ENCODE peak calls at places on chromosome 10, in four cellular contexts. K, G, H and S are unnamed samples.

GRCh38 chr10:103854687-103855423 is 521 bp downstream of the SH3PXD2A start:
- DNase-seq in H (peak; percentile 75), K (peak; percentile 77), G (no peak), S (peak; percentile 7)

GRCh38 chr10:69335063-69335587 is 56.8 kb downstream of the HK1 start:
- DNase-seq in H (peak; percentile 82), G (no peak), K (peak; percentile 69), S (no peak)

GRCh38 chr10:25039531-25039930 is 23.1 kb downstream of the THNSL1 start:
- DNase-seq in K (no peak), H (no peak), G (no peak), S (no peak)

GRCh38 chr10:48285710-48286109 is 11.2 kb upstream of the FRMPD2 start:
- DNase-seq in G (no peak), H (no peak), K (no peak), S (no peak)

GRCh38 chr10:122503004-122503403 is 41.7 kb downstream of the HTRA1 start:
- DNase-seq in G (no peak), K (no peak), H (no peak), S (no peak)

GRCh38 chr10:73906524-73907447 is 4.1 kb upstream of the PLAU start:
- DNase-seq in G (peak; percentile 99), H (peak; percentile 91), K (peak; percentile 89), S (no peak)

GRCh38 chr10:50373821-50374501 is 122.6 kb upstream of the ASAH2 start:
- DNase-seq in H (no peak), K (no peak), G (no peak), S (no peak)

GRCh38 chr10:71801357-71801756 is 28.0 kb upstream of the VSIR start:
- DNase-seq in K (no peak), H (no peak), G (no peak), S (no peak)

GRCh38 chr10:67884842-67885680 is 605 bp downstream of the SIRT1 start:
- DNase-seq in K (peak; percentile 91), G (peak; percentile 11), H (peak; percentile 90), S (peak; percentile 62)

GRCh38 chr10:119270893-119271361 is 63.6 kb downstream of the GRK5 start:
- DNase-seq in H (peak; percentile 86), G (no peak), K (peak; percentile 73), S (no peak)

GRCh38 chr10:6713716-6714115 is 133.6 kb upstream of the PRKCQ start:
- DNase-seq in G (no peak), K (no peak), H (no peak), S (peak; percentile 33)

GRCh38 chr10:129570185-129570584 is 103.1 kb downstream of the MGMT start:
- DNase-seq in G (no peak), H (no peak), K (no peak), S (no peak)

GRCh38 chr10:49410365-49411074 is 14.6 kb upstream of the DRGX start:
- DNase-seq in G (no peak), K (no peak), H (no peak), S (no peak)

GRCh38 chr10:84348431-84348830 is 20.0 kb downstream of the CCSER2 start:
- DNase-seq in K (no peak), G (no peak), H (no peak), S (no peak)

GRCh38 chr10:62817120-62817762 is 1.1 kb upstream of the EGR2 start:
- DNase-seq in G (no peak), H (peak; percentile 78), K (peak; percentile 70), S (peak; percentile 24)

GRCh38 chr10:21993360-21994001 is 10.0 kb downstream of the DNAJC1 start:
- DNase-seq in K (no peak), H (no peak), G (no peak), S (peak; percentile 25)

GRCh38 chr10:71077143-71077581 is 135.2 kb upstream of the UNC5B start:
- DNase-seq in H (peak; percentile 55), G (no peak), K (no peak), S (no peak)

GRCh38 chr10:50972591-50972990 is 87.2 kb upstream of the A1CF start:
- DNase-seq in H (no peak), K (no peak), G (no peak), S (no peak)

GRCh38 chr10:110845756-110846620 is 25.7 kb upstream of the PDCD4 start:
- DNase-seq in H (no peak), K (no peak), G (no peak), S (no peak)

GRCh38 chr10:67883710-67884312 is 645 bp upstream of the SIRT1 start:
- DNase-seq in K (no peak), H (no peak), G (no peak), S (no peak)

GRCh38 chr10:69087600-69088470 is at the start of gene SRGN:
- DNase-seq in G (peak; percentile 33), K (peak; percentile 58), H (peak; percentile 84), S (peak; percentile 87)

GRCh38 chr10:115030483-115031200 is 62.5 kb upstream of the ATRNL1 start:
- DNase-seq in H (no peak), K (no peak), G (no peak), S (no peak)

GRCh38 chr10:25047902-25048301 is 31.5 kb downstream of the THNSL1 start:
- DNase-seq in K (no peak), G (no peak), H (no peak), S (no peak)

GRCh38 chr10:91054325-91054724 is 133.4 kb upstream of the ANKRD1 start:
- DNase-seq in G (no peak), K (no peak), H (no peak), S (no peak)

GRCh38 chr10:59388577-59388976 is 26.2 kb upstream of the FAM13C start:
- DNase-seq in G (no peak), H (no peak), K (no peak), S (no peak)
- H3K27ac ChIP-seq in G (no peak overlapping the region), H (peak overlapping the region; percentile 82), K (peak overlapping the region; percentile 56), S (no peak overlapping the region)

DNA sequence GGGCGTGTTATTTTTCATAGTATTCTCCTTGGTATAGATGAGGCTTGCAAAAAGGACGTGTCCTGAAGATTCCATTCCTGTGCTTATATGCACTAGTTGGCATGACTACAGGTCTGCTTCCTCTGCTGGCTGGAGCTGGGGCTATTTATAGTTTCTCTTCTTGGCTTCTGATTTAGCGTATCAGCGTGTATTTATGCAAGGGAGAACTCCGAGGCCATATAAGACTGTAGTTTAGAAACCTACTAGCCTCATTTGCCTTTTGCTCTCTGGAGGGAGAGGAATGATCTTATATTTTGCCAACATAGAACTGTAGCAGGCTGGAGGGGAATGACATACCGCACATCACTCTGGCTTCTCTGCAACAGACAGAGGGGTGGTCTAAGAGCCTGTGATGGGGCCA is 39.7 kb downstream of the CACNB2 start:
- DNase-seq in K (no peak), G (no peak), H (peak; percentile 73), S (no peak)
- H3K4me3 ChIP-seq in K (no peak overlapping the region), G (peak overlapping the region; percentile 15), H (peak overlapping the region; percentile 28), S (no peak overlapping the region)

GRCh38 chr10:112907893-112908292 is 42.2 kb upstream of the TCF7L2 start:
- DNase-seq in K (no peak), H (no peak), G (no peak), S (no peak)
- H3K27ac ChIP-seq in K (no peak overlapping the region), H (no peak overlapping the region), G (no peak overlapping the region), S (no peak overlapping the region)

GRCh38 chr10:125726914-125727313 is 7.4 kb downstream of the EDRF1 start:
- DNase-seq in G (no peak), H (no peak), K (no peak), S (no peak)

GRCh38 chr10:125720002-125720382 is 483 bp downstream of the EDRF1 start:
- DNase-seq in G (no peak), H (no peak), K (no peak), S (no peak)

GRCh38 chr10:125722811-125723210 is 3.3 kb downstream of the EDRF1 start:
- DNase-seq in H (no peak), G (no peak), K (no peak), S (no peak)

GRCh38 chr10:125719173-125720001 is at the start of gene EDRF1:
- DNase-seq in G (peak; percentile 97), H (peak; percentile 100), K (peak; percentile 100), S (peak; percentile 99)

DNA sequence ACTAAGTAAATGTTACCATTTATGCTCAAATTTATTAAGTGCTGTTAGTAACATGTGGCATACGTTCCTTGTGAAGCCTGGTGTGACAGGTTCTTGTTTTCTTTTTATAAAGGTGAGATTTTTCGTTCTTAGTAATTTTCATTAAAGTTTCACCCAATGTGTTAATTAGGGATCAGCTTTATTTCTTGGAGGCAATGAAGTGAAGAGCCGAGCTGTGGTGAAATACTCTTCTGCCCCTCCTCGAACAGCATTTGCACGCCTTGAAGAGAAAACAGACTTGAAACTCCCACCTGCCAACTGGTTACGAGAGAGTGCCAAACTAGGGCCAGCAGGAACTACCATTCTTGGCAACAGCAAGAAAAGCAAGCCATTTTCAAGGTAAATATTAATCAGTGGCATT is 1.5 kb downstream of the EDRF1 start:
- DNase-seq in G (no peak), K (no peak), H (no peak), S (no peak)
- H3K4me3 ChIP-seq in G (peak overlapping the region; percentile 97), K (peak overlapping the region; percentile 92), H (no peak overlapping the region), S (no peak overlapping the region)

GRCh38 chr10:107544706-107545520 is 380.4 kb upstream of the SORCS1 start:
- DNase-seq in G (no peak), K (no peak), H (no peak), S (no peak)

GRCh38 chr10:107545717-107546116 is 381.2 kb upstream of the SORCS1 start:
- DNase-seq in H (no peak), K (no peak), G (no peak), S (no peak)

GRCh38 chr10:107548301-107548700 is 383.8 kb upstream of the SORCS1 start:
- DNase-seq in K (no peak), H (no peak), G (no peak), S (no peak)

GRCh38 chr10:107546986-107547385 is 382.5 kb upstream of the SORCS1 start:
- DNase-seq in H (no peak), G (no peak), K (no peak), S (no peak)

GRCh38 chr10:107546239-107546638 is 381.7 kb upstream of the SORCS1 start:
- DNase-seq in K (no peak), H (no peak), G (no peak), S (no peak)
- H3K27ac ChIP-seq in K (no peak overlapping the region), H (no peak overlapping the region), G (no peak overlapping the region), S (no peak overlapping the region)

DNA sequence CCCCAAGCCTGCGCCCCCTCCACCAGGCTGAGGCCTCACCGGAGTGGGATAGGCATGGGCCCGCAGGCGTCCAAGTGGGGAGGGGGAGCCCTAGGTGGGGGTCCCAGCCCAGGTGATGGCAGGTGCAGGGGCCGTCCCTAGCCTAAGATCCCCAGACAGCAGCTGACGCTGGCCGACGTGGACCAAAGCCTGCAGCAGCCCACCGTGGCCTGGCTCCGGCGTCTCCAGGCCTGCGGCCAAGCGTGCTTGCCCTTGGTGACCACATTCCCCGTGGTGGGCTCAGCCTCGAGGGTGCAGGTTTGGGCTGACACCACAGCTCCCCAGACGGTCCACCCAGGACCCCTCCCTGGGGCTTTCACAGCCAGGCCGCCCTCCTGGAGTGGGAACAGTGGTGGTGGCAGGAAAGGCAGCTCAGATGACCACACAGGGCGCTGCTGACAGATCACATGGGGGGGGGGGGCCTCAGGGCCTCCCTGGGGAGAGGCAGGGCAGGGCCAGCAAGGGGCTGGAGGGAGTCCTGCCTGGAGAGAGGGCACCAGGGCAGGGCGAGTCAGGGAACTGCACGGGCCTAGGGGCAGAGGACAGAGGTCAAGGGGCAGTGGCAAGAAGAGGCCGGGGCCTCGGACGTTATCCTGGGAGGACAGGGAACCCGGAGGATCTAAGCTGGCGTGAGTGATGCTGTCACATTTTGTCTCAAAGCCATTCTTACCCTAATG is 767 bp upstream of the ADAM8 start:
- DNase-seq in G (no peak), K (no peak), H (no peak), S (no peak)
- H3K4me3 ChIP-seq in G (no peak overlapping the region), K (no peak overlapping the region), H (no peak overlapping the region), S (no peak overlapping the region)

DNA sequence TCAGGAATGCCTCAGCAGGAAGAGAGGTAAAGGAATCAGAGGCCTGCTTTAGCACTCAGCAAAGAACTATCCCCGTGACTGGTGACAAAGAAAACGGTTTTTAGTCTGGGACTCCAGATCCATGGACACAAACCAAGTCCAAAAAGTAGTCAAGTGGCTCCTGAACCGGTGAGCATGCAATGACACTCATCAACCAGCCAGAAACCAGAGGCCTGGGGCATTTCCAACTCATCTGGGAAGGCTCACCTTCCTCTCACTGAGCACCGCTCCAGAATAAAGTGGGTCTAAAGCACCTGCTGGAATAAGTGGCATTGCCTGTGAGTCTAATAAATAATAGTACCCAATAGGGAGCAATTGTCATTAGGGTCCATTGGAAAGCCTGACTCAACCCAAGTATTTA is 17.9 kb upstream of the UCN3 start:
- DNase-seq in H (no peak), K (no peak), G (no peak), S (no peak)
- H3K27ac ChIP-seq in H (no peak overlapping the region), K (no peak overlapping the region), G (no peak overlapping the region), S (no peak overlapping the region)